ENCODE peak calls at places on chromosomes 13 and 19, in four cellular contexts. One of them, this sample, is unnamed.

GRCh38 chr19:4914736-4915501 is 5.6 kb downstream of the UHRF1 start:
- DNase-seq in K562: peak
- DNase-seq in HepG2: no peak
- DNase-seq in H1: no peak
- DNase-seq in this sample: peak

GRCh38 chr19:15379996-15380647 is 535 bp upstream of the AKAP8 start:
- DNase-seq in K562: peak
- DNase-seq in HepG2: peak
- DNase-seq in H1: peak
- DNase-seq in this sample: peak

GRCh38 chr19:5298502-5298901 is 42.1 kb downstream of the PTPRS start:
- DNase-seq in K562: no peak
- DNase-seq in HepG2: no peak
- DNase-seq in H1: no peak
- DNase-seq in this sample: no peak

GRCh38 chr19:4258181-4258580 is 11.3 kb downstream of the YJU2 start:
- DNase-seq in K562: no peak
- DNase-seq in HepG2: no peak
- DNase-seq in H1: no peak
- DNase-seq in this sample: no peak

GRCh38 chr19:45114116-45114515 is 21.1 kb downstream of the PPP1R37 start:
- DNase-seq in K562: no peak
- DNase-seq in HepG2: no peak
- DNase-seq in H1: no peak
- DNase-seq in this sample: no peak

GRCh38 chr19:3094638-3095374 is 644 bp downstream of the GNA11 start:
- DNase-seq in K562: no peak
- DNase-seq in HepG2: no peak
- DNase-seq in H1: no peak
- DNase-seq in this sample: no peak

GRCh38 chr19:44718441-44719261 is 19.7 kb downstream of the CEACAM16 start:
- DNase-seq in K562: no peak
- DNase-seq in HepG2: peak
- DNase-seq in H1: peak
- DNase-seq in this sample: peak

GRCh38 chr13:45882626-45883025 is 31.1 kb upstream of the SIAH3 start:
- DNase-seq in K562: no peak
- DNase-seq in HepG2: no peak
- DNase-seq in H1: no peak
- DNase-seq in this sample: no peak

GRCh38 chr19:17170538-17171297 is 44.4 kb upstream of the USE1 start:
- DNase-seq in K562: no peak
- DNase-seq in HepG2: no peak
- DNase-seq in H1: no peak
- DNase-seq in this sample: no peak

GRCh38 chr13:25319781-25320180 is 18.4 kb downstream of the NUP58 start:
- DNase-seq in K562: no peak
- DNase-seq in HepG2: no peak
- DNase-seq in H1: no peak
- DNase-seq in this sample: no peak

GRCh38 chr13:94239135-94239534 is 240.3 kb downstream of the DCT start:
- DNase-seq in K562: no peak
- DNase-seq in HepG2: no peak
- DNase-seq in H1: no peak
- DNase-seq in this sample: no peak

GRCh38 chr19:623175-623916 is 10.0 kb downstream of the POLRMT start:
- DNase-seq in K562: no peak
- DNase-seq in HepG2: no peak
- DNase-seq in H1: no peak
- DNase-seq in this sample: no peak

GRCh38 chr13:25771208-25771607 is 280.6 kb downstream of the SHISA2 start:
- DNase-seq in K562: no peak
- DNase-seq in HepG2: no peak
- DNase-seq in H1: no peak
- DNase-seq in this sample: no peak

GRCh38 chr19:17954401-17954800 is 12.5 kb upstream of the KCNN1 start:
- DNase-seq in K562: no peak
- DNase-seq in HepG2: no peak
- DNase-seq in H1: no peak
- DNase-seq in this sample: no peak

GRCh38 chr19:47284324-47284899 is 9.7 kb downstream of the INAFM1 start:
- DNase-seq in K562: peak
- DNase-seq in HepG2: peak
- DNase-seq in H1: peak
- DNase-seq in this sample: peak

GRCh38 chr19:33266971-33267484 is 35.3 kb downstream of the CEBPA start:
- DNase-seq in K562: no peak
- DNase-seq in HepG2: no peak
- DNase-seq in H1: no peak
- DNase-seq in this sample: no peak

GRCh38 chr13:48232420-48233096 is 448 bp upstream of the ITM2B start:
- DNase-seq in K562: peak
- DNase-seq in HepG2: peak
- DNase-seq in H1: peak
- DNase-seq in this sample: no peak

GRCh38 chr19:16791942-16792341 is 37.3 kb upstream of the SIN3B start:
- DNase-seq in K562: no peak
- DNase-seq in HepG2: no peak
- DNase-seq in H1: no peak
- DNase-seq in this sample: no peak

GRCh38 chr19:44891016-44891882 is at the start of gene TOMM40:
- DNase-seq in K562: peak
- DNase-seq in HepG2: peak
- DNase-seq in H1: peak
- DNase-seq in this sample: peak

GRCh38 chr13:97757807-97758206 is 195.7 kb upstream of the IPO5 start:
- DNase-seq in K562: no peak
- DNase-seq in HepG2: no peak
- DNase-seq in H1: no peak
- DNase-seq in this sample: no peak

GRCh38 chr13:32938907-32939306 is 77.3 kb upstream of the KL start:
- DNase-seq in K562: no peak
- DNase-seq in HepG2: no peak
- DNase-seq in H1: no peak
- DNase-seq in this sample: no peak

GRCh38 chr13:106038752-106039151 is 496.7 kb downstream of the EFNB2 start:
- DNase-seq in K562: no peak
- DNase-seq in HepG2: no peak
- DNase-seq in H1: no peak
- DNase-seq in this sample: no peak

GRCh38 chr13:26663801-26664200 is 96.8 kb downstream of the GPR12 start:
- DNase-seq in K562: no peak
- DNase-seq in HepG2: no peak
- DNase-seq in H1: no peak
- DNase-seq in this sample: no peak

GRCh38 chr13:113448885-113449692 is 4.2 kb downstream of the ADPRHL1 start:
- DNase-seq in K562: peak
- DNase-seq in HepG2: peak
- DNase-seq in H1: no peak
- DNase-seq in this sample: peak

GRCh38 chr13:59532405-59532804 is 631.3 kb downstream of the DIAPH3 start:
- DNase-seq in K562: no peak
- DNase-seq in HepG2: no peak
- DNase-seq in H1: no peak
- DNase-seq in this sample: no peak

GRCh38 chr13:30622551-30622950 is 4.8 kb downstream of the USPL1 start:
- DNase-seq in K562: no peak
- DNase-seq in HepG2: no peak
- DNase-seq in H1: no peak
- DNase-seq in this sample: no peak

GRCh38 chr19:33407716-33408115 is 34.2 kb downstream of the CEBPG start:
- DNase-seq in K562: no peak
- DNase-seq in HepG2: no peak
- DNase-seq in H1: no peak
- DNase-seq in this sample: no peak

GRCh38 chr19:17202249-17202648 is 12.9 kb upstream of the USE1 start:
- DNase-seq in K562: no peak
- DNase-seq in HepG2: no peak
- DNase-seq in H1: no peak
- DNase-seq in this sample: peak

GRCh38 chr13:104773775-104774174 is 1707.6 kb upstream of the SLC10A2 start:
- DNase-seq in K562: no peak
- DNase-seq in HepG2: peak
- DNase-seq in H1: peak
- DNase-seq in this sample: peak

GRCh38 chr13:52804202-52804641 is 44.2 kb downstream of the PCDH8 start:
- DNase-seq in K562: no peak
- DNase-seq in HepG2: no peak
- DNase-seq in H1: no peak
- DNase-seq in this sample: no peak

GRCh38 chr19:13849991-13850909 is 26.7 kb upstream of the NANOS3 start:
- DNase-seq in K562: peak
- DNase-seq in HepG2: peak
- DNase-seq in H1: peak
- DNase-seq in this sample: peak

GRCh38 chr19:28426110-28426901 is 786.6 kb downstream of the UQCRFS1 start:
- DNase-seq in K562: no peak
- DNase-seq in HepG2: no peak
- DNase-seq in H1: peak
- DNase-seq in this sample: no peak

GRCh38 chr19:46818812-46819211 is 30.4 kb upstream of the SLC1A5 start:
- DNase-seq in K562: peak
- DNase-seq in HepG2: peak
- DNase-seq in H1: peak
- DNase-seq in this sample: no peak

GRCh38 chr13:24279267-24279666 is 30.1 kb upstream of the C1QTNF9 start:
- DNase-seq in K562: no peak
- DNase-seq in HepG2: no peak
- DNase-seq in H1: no peak
- DNase-seq in this sample: no peak

GRCh38 chr13:31846984-31847752 is 107.8 kb downstream of the RXFP2 start:
- DNase-seq in K562: peak
- DNase-seq in HepG2: no peak
- DNase-seq in H1: no peak
- DNase-seq in this sample: no peak
- TF ChIP-seq RNF2 in K562: no peak
- TF ChIP-seq RNF2 in HepG2: no peak
- TF ChIP-seq RNF2 in H1: no peak
- TF ChIP-seq RNF2 in this sample: no peak

GRCh38 chr13:110680852-110681251 is 25.1 kb downstream of the CARS2 start:
- DNase-seq in K562: peak
- DNase-seq in HepG2: peak
- DNase-seq in H1: peak
- DNase-seq in this sample: peak

GRCh38 chr13:110676057-110676510 is 29.8 kb downstream of the CARS2 start:
- DNase-seq in K562: no peak
- DNase-seq in HepG2: no peak
- DNase-seq in H1: no peak
- DNase-seq in this sample: no peak

GRCh38 chr13:110681868-110682550 is 23.9 kb downstream of the CARS2 start:
- DNase-seq in K562: no peak
- DNase-seq in HepG2: no peak
- DNase-seq in H1: no peak
- DNase-seq in this sample: no peak

GRCh38 chr13:110676511-110677204 is 29.3 kb downstream of the CARS2 start:
- DNase-seq in K562: no peak
- DNase-seq in HepG2: no peak
- DNase-seq in H1: no peak
- DNase-seq in this sample: no peak

GRCh38 chr13:110677731-110678545 is 28.0 kb downstream of the CARS2 start:
- DNase-seq in K562: no peak
- DNase-seq in HepG2: no peak
- DNase-seq in H1: no peak
- DNase-seq in this sample: no peak
- TF ChIP-seq RNF2 in K562: no peak
- TF ChIP-seq RNF2 in HepG2: no peak
- TF ChIP-seq RNF2 in H1: no peak
- TF ChIP-seq RNF2 in this sample: no peak

DNA sequence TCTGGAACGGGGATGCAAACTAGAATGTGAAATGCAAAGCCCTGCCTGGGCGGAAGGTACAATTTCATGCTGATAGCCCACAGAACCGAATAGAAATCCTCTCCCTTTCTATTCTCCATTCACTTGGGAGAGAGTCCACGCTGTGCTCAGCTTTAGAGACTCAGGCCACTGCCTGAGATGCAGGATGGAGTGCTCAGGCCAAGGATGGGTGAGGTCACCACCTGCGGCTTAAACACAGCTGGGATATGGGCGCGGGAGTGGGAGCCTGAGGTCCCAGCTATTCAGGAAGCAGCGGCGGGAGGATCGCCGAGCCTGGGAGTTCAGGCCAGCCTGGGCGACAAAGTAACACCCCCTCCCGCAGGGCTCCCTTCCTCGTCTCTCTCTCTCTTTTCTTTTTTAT is 446 bp upstream of the ZNF83 start:
- DNase-seq in K562: peak
- DNase-seq in HepG2: no peak
- DNase-seq in H1: no peak
- DNase-seq in this sample: no peak
- TF ChIP-seq RNF2 in K562: no peak
- TF ChIP-seq RNF2 in HepG2: no peak
- TF ChIP-seq RNF2 in H1: no peak
- TF ChIP-seq RNF2 in this sample: no peak

GRCh38 chr13:37175996-37176395 is 70.5 kb upstream of the CSNK1A1L start:
- DNase-seq in K562: no peak
- DNase-seq in HepG2: no peak
- DNase-seq in H1: no peak
- DNase-seq in this sample: no peak

DNA sequence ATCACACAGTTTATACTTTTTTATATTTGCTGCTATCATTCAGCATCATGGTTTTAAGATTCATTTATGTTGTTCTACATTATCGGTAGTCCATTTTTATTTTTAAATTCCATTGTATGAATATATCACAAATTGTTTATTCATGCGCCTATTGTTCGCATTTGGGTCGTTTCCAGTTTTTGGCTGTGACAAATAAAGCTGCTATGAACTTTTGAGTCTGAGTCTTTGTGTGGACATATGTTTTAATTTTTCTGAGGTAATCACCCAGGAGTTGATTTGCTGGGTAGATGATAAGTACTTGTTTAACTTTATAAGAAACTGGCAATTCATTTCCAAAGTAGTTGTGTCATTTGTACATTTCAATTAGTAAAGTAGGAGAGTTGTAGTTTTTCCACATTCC is 74.2 kb upstream of the CSNK1A1L start:
- DNase-seq in K562: no peak
- DNase-seq in HepG2: no peak
- DNase-seq in H1: no peak
- DNase-seq in this sample: no peak
- TF ChIP-seq RNF2 in K562: no peak
- TF ChIP-seq RNF2 in HepG2: no peak
- TF ChIP-seq RNF2 in H1: no peak
- TF ChIP-seq RNF2 in this sample: no peak